ENCODE peak calls at places on chromosomes 16 and 17, in five cellular contexts. R, L, Z, Y and M are unnamed samples.

GRCh38 chr16:54080524-54081008 is 206.0 kb downstream of the IRX3 start:
- DNase-seq in R (peak), L (no peak), Z (no peak), Y (no peak), M (peak)

GRCh38 chr17:44527954-44528353 is 24.7 kb upstream of the GPATCH8 start:
- DNase-seq in R (no peak), L (no peak), Z (no peak), Y (no peak), M (no peak)

GRCh38 chr17:30956764-30957374 is 14.0 kb upstream of the RNF135 start:
- DNase-seq in R (no peak), L (no peak), Z (no peak), Y (peak), M (no peak)

GRCh38 chr17:40329981-40330794 is 21.2 kb downstream of the RARA start:
- DNase-seq in R (no peak), L (no peak), Z (no peak), Y (peak), M (no peak)

GRCh38 chr16:79286646-79287423 is 313.7 kb downstream of the MAF start:
- DNase-seq in R (no peak), L (peak), Z (peak), Y (peak), M (no peak)

GRCh38 chr16:67329901-67330300 is 3.3 kb downstream of the LRRC36 start:
- DNase-seq in R (no peak), L (no peak), Z (no peak), Y (no peak), M (no peak)

GRCh38 chr17:4604111-4604644 is 19.8 kb downstream of the SMTNL2 start:
- DNase-seq in R (no peak), L (no peak), Z (peak), Y (peak), M (no peak)

GRCh38 chr17:4968916-4969550 is 1.4 kb upstream of the SPAG7 start:
- DNase-seq in R (peak), L (no peak), Z (peak), Y (no peak), M (no peak)

GRCh38 chr17:78884148-78884870 is 18.7 kb downstream of the CEP295NL start:
- DNase-seq in R (no peak), L (no peak), Z (no peak), Y (no peak), M (no peak)

GRCh38 chr16:30926937-30927788 is 3.8 kb downstream of the FBXL19 start:
- DNase-seq in R (no peak), L (no peak), Z (no peak), Y (no peak), M (no peak)

GRCh38 chr16:50462793-50463507 is 85.2 kb upstream of the NKD1 start:
- DNase-seq in R (no peak), L (no peak), Z (no peak), Y (no peak), M (no peak)

GRCh38 chr17:74089869-74090464 is 113.5 kb upstream of the RPL38 start:
- DNase-seq in R (peak), L (no peak), Z (no peak), Y (no peak), M (no peak)

GRCh38 chr17:74083321-74083720 is 120.2 kb upstream of the RPL38 start:
- DNase-seq in R (no peak), L (no peak), Z (no peak), Y (no peak), M (no peak)

GRCh38 chr17:74080936-74081335 is 122.5 kb upstream of the RPL38 start:
- DNase-seq in R (no peak), L (no peak), Z (no peak), Y (no peak), M (no peak)

GRCh38 chr17:74086992-74087391 is 116.5 kb upstream of the RPL38 start:
- DNase-seq in R (no peak), L (no peak), Z (no peak), Y (no peak), M (no peak)

GRCh38 chr17:74085434-74085833 is 118.0 kb upstream of the RPL38 start:
- DNase-seq in R (no peak), L (no peak), Z (no peak), Y (no peak), M (no peak)
- TF ChIP-seq CTCF in R (no peak), L (no peak), Z (no peak), Y (no peak), M (no peak)

DNA sequence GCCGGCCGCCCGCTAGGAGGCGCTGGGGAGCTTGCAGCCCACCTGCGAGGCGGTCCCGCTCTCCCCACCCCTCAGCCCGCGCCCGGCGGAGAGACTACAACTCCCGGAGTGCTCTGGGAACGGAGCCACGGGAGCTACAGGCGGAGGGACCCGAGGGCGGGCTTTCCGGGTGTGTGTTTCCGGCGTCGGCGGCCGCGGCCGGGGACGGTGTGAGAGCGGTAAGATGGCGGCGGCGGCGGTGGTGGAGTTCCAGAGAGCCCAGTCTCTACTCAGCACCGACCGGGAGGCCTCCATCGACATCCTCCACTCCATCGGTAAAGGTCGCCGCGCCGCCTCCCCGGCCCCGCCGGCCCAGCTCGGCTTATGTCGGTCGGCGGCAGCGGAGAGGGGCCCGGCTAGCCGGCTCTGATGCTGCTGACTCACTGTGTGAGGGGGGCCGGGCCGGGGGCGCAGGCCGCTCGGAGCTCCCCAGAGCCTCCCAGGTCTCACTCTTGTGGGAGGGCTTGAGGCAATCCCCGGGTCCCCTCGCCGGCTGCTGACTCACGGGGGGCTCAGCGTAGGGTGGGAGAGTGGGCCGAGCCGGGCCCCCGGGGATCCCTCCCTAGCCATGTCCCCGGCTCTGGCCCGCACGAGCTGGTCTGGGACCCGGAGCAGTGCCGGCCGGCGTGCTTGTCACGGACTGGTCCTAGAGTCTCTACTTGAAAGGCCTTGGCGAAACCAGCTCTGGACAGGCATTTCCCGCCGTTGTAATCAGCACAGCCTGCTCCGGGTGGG is at the start of gene PSMD11:
- DNase-seq in R (peak), L (peak), Z (peak), Y (peak), M (peak)
- TF ChIP-seq POLR2A in R (peak), L (peak), Z (peak), Y (no peak), M (no peak)

GRCh38 chr17:41865596-41865893 is 322 bp upstream of the KLHL11 start:
- DNase-seq in R (no peak), L (no peak), Z (no peak), Y (no peak), M (no peak)
- TF ChIP-seq CTCF in R (no peak), L (no peak), Z (no peak), Y (no peak), M (no peak)

GRCh38 chr17:7496470-7497227 is 12.5 kb downstream of the POLR2A start:
- DNase-seq in R (no peak), L (no peak), Z (no peak), Y (peak), M (no peak)
- TF ChIP-seq POLR2A in R (no peak), L (no peak), Z (no peak), Y (no peak), M (no peak)

GRCh38 chr17:8835631-8836364 is 31.7 kb downstream of the PIK3R6 start:
- DNase-seq in R (no peak), L (no peak), Z (no peak), Y (no peak), M (no peak)

GRCh38 chr17:8830141-8830540 is 31.0 kb upstream of the MFSD6L start:
- DNase-seq in R (no peak), L (no peak), Z (no peak), Y (no peak), M (no peak)

GRCh38 chr17:8835106-8835505 is 32.4 kb downstream of the PIK3R6 start:
- DNase-seq in R (no peak), L (no peak), Z (no peak), Y (no peak), M (no peak)

GRCh38 chr17:8831234-8831849 is 32.2 kb upstream of the MFSD6L start:
- DNase-seq in R (no peak), L (no peak), Z (no peak), Y (no peak), M (no peak)

GRCh38 chr17:8832711-8833352 is 33.7 kb upstream of the MFSD6L start:
- DNase-seq in R (no peak), L (no peak), Z (no peak), Y (no peak), M (peak)
- TF ChIP-seq CTCF in R (peak), L (no peak), Z (no peak), Y (peak), M (no peak)

GRCh38 chr17:81165246-81166032 is at the start of gene PVALEF:
- DNase-seq in R (peak), L (no peak), Z (no peak), Y (peak), M (no peak)
- TF ChIP-seq POLR2A in R (no peak), L (no peak), Z (no peak), Y (no peak), M (no peak)

DNA sequence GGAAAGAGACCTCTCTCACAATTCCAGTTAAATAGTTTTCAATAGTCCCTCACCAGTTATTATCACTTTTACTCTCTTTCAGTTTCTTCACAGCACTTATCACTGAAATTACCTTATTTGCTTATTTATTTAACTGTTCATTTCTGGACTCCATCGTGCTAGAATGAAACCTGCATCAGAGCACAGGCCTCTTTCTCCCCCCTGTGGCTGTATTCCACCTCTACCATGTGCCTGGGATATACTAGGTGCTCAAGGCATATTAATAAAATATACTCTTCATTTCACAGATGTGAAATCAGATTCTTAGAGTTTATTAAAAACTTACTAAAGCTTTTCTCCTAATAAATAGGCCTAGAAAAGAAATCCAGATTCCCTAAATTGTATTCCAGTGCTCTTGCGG is 308.9 kb upstream of the MON1B start:
- DNase-seq in R (no peak), L (no peak), Z (no peak), Y (no peak), M (no peak)
- TF ChIP-seq CTCF in R (no peak), L (no peak), Z (no peak), Y (no peak), M (no peak)

GRCh38 chr17:61168506-61168905 is 231.1 kb upstream of the TBX2 start:
- DNase-seq in R (no peak), L (no peak), Z (no peak), Y (no peak), M (no peak)
- TF ChIP-seq POLR2A in R (no peak), L (no peak), Z (no peak), Y (no peak), M (no peak)